ENCODE peak calls at places on chromosomes 2 and 18, in eight cellular contexts. One of them, this sample, is unnamed.
A peak's percentile ranks its signal among the peaks of the same experiment; 100 is the strongest.

GRCh38 chr2:16626497-16626896 is 39.1 kb downstream of the CYRIA start:
- DNase-seq in ELF-1: no peak
- DNase-seq in activated T-helper 1 cell treated with Interleukin-2 at 50 U/mL for 16 hours: no peak
- DNase-seq in ureter: no peak
- DNase-seq in lung: peak; percentile 47
- DNase-seq in T follicular helper cell: no peak
- DNase-seq in fibroblast of lung: peak; percentile 74
- DNase-seq in HCEC 1CT: no peak
- DNase-seq in this sample: no peak

GRCh38 chr2:160695402-160696060 is 201.9 kb upstream of the RBMS1 start:
- DNase-seq in ELF-1: no peak
- DNase-seq in activated T-helper 1 cell treated with Interleukin-2 at 50 U/mL for 16 hours: no peak
- DNase-seq in ureter: peak; percentile 51
- DNase-seq in lung: no peak
- DNase-seq in T follicular helper cell: no peak
- DNase-seq in fibroblast of lung: peak; percentile 68
- DNase-seq in HCEC 1CT: peak; percentile 55
- DNase-seq in this sample: no peak

GRCh38 chr2:19238440-19238839 is 120.0 kb downstream of the OSR1 start:
- DNase-seq in ELF-1: no peak
- DNase-seq in activated T-helper 1 cell treated with Interleukin-2 at 50 U/mL for 16 hours: no peak
- DNase-seq in ureter: no peak
- DNase-seq in lung: no peak
- DNase-seq in T follicular helper cell: no peak
- DNase-seq in fibroblast of lung: peak; percentile 24
- DNase-seq in HCEC 1CT: no peak
- DNase-seq in this sample: no peak

GRCh38 chr2:84492571-84492970 is 23.7 kb upstream of the DNAH6 start:
- DNase-seq in ELF-1: no peak
- DNase-seq in activated T-helper 1 cell treated with Interleukin-2 at 50 U/mL for 16 hours: no peak
- DNase-seq in ureter: no peak
- DNase-seq in lung: no peak
- DNase-seq in T follicular helper cell: no peak
- DNase-seq in fibroblast of lung: no peak
- DNase-seq in HCEC 1CT: peak; percentile 28
- DNase-seq in this sample: no peak

GRCh38 chr2:31137211-31138036 is 816 bp downstream of the GALNT14 start:
- DNase-seq in ELF-1: peak; percentile 56
- DNase-seq in activated T-helper 1 cell treated with Interleukin-2 at 50 U/mL for 16 hours: no peak
- DNase-seq in ureter: no peak
- DNase-seq in lung: no peak
- DNase-seq in T follicular helper cell: no peak
- DNase-seq in fibroblast of lung: no peak
- DNase-seq in HCEC 1CT: no peak
- DNase-seq in this sample: no peak

GRCh38 chr2:159252905-159253304 is 33.6 kb downstream of the WDSUB1 start:
- DNase-seq in ELF-1: no peak
- DNase-seq in activated T-helper 1 cell treated with Interleukin-2 at 50 U/mL for 16 hours: no peak
- DNase-seq in ureter: no peak
- DNase-seq in lung: no peak
- DNase-seq in T follicular helper cell: no peak
- DNase-seq in fibroblast of lung: no peak
- DNase-seq in HCEC 1CT: no peak
- DNase-seq in this sample: no peak

GRCh38 chr18:50559750-50560680 is at the start of gene MAPK4:
- DNase-seq in ELF-1: peak; percentile 50
- DNase-seq in activated T-helper 1 cell treated with Interleukin-2 at 50 U/mL for 16 hours: no peak
- DNase-seq in ureter: peak; percentile 51
- DNase-seq in lung: no peak
- DNase-seq in T follicular helper cell: no peak
- DNase-seq in fibroblast of lung: peak; percentile 2
- DNase-seq in HCEC 1CT: no peak
- DNase-seq in this sample: no peak

GRCh38 chr2:69911985-69912563 is 2.8 kb upstream of the MXD1 start:
- DNase-seq in ELF-1: no peak
- DNase-seq in activated T-helper 1 cell treated with Interleukin-2 at 50 U/mL for 16 hours: no peak
- DNase-seq in ureter: no peak
- DNase-seq in lung: no peak
- DNase-seq in T follicular helper cell: no peak
- DNase-seq in fibroblast of lung: peak; percentile 76
- DNase-seq in HCEC 1CT: peak; percentile 55
- DNase-seq in this sample: no peak

GRCh38 chr18:36333418-36333817 is 35.9 kb downstream of the FHOD3 start:
- DNase-seq in ELF-1: no peak
- DNase-seq in activated T-helper 1 cell treated with Interleukin-2 at 50 U/mL for 16 hours: no peak
- DNase-seq in ureter: no peak
- DNase-seq in lung: no peak
- DNase-seq in T follicular helper cell: no peak
- DNase-seq in fibroblast of lung: peak; percentile 6
- DNase-seq in HCEC 1CT: peak; percentile 25
- DNase-seq in this sample: no peak

GRCh38 chr2:109238580-109238979 is 109.6 kb downstream of the SH3RF3 start:
- DNase-seq in ELF-1: no peak
- DNase-seq in activated T-helper 1 cell treated with Interleukin-2 at 50 U/mL for 16 hours: no peak
- DNase-seq in ureter: peak; percentile 72
- DNase-seq in lung: peak; percentile 83
- DNase-seq in T follicular helper cell: no peak
- DNase-seq in fibroblast of lung: peak; percentile 97
- DNase-seq in HCEC 1CT: peak; percentile 96
- DNase-seq in this sample: no peak

GRCh38 chr18:6605115-6605869 is 124.2 kb upstream of the ARHGAP28 start:
- DNase-seq in ELF-1: no peak
- DNase-seq in activated T-helper 1 cell treated with Interleukin-2 at 50 U/mL for 16 hours: no peak
- DNase-seq in ureter: no peak
- DNase-seq in lung: no peak
- DNase-seq in T follicular helper cell: no peak
- DNase-seq in fibroblast of lung: peak; percentile 76
- DNase-seq in HCEC 1CT: peak; percentile 29
- DNase-seq in this sample: no peak

GRCh38 chr2:131105156-131105949 is at the start of gene PLEKHB2:
- DNase-seq in ELF-1: peak; percentile 97
- DNase-seq in activated T-helper 1 cell treated with Interleukin-2 at 50 U/mL for 16 hours: peak; percentile 91
- DNase-seq in ureter: peak; percentile 94
- DNase-seq in lung: peak; percentile 93
- DNase-seq in T follicular helper cell: peak; percentile 84
- DNase-seq in fibroblast of lung: peak; percentile 88
- DNase-seq in HCEC 1CT: peak; percentile 74
- DNase-seq in this sample: peak; percentile 90

GRCh38 chr18:55233850-55234249 is 274.6 kb upstream of the CCDC68 start:
- DNase-seq in ELF-1: no peak
- DNase-seq in activated T-helper 1 cell treated with Interleukin-2 at 50 U/mL for 16 hours: no peak
- DNase-seq in ureter: no peak
- DNase-seq in lung: no peak
- DNase-seq in T follicular helper cell: no peak
- DNase-seq in fibroblast of lung: no peak
- DNase-seq in HCEC 1CT: no peak
- DNase-seq in this sample: no peak

GRCh38 chr2:177249038-177249437 is 15.5 kb downstream of the NFE2L2 start:
- DNase-seq in ELF-1: no peak
- DNase-seq in activated T-helper 1 cell treated with Interleukin-2 at 50 U/mL for 16 hours: no peak
- DNase-seq in ureter: no peak
- DNase-seq in lung: no peak
- DNase-seq in T follicular helper cell: no peak
- DNase-seq in fibroblast of lung: no peak
- DNase-seq in HCEC 1CT: no peak
- DNase-seq in this sample: no peak

GRCh38 chr2:182360663-182361260 is 66.1 kb downstream of the PDE1A start:
- DNase-seq in ELF-1: no peak
- DNase-seq in activated T-helper 1 cell treated with Interleukin-2 at 50 U/mL for 16 hours: no peak
- DNase-seq in ureter: no peak
- DNase-seq in lung: no peak
- DNase-seq in T follicular helper cell: no peak
- DNase-seq in fibroblast of lung: no peak
- DNase-seq in HCEC 1CT: no peak
- DNase-seq in this sample: no peak

GRCh38 chr18:8400193-8400752 is 209.0 kb upstream of the RAB12 start:
- DNase-seq in ELF-1: no peak
- DNase-seq in activated T-helper 1 cell treated with Interleukin-2 at 50 U/mL for 16 hours: no peak
- DNase-seq in ureter: no peak
- DNase-seq in lung: no peak
- DNase-seq in T follicular helper cell: no peak
- DNase-seq in fibroblast of lung: no peak
- DNase-seq in HCEC 1CT: no peak
- DNase-seq in this sample: no peak

GRCh38 chr2:20172273-20173052 is 52.5 kb downstream of the SDC1 start:
- DNase-seq in ELF-1: no peak
- DNase-seq in activated T-helper 1 cell treated with Interleukin-2 at 50 U/mL for 16 hours: no peak
- DNase-seq in ureter: peak; percentile 90
- DNase-seq in lung: peak; percentile 60
- DNase-seq in T follicular helper cell: no peak
- DNase-seq in fibroblast of lung: no peak
- DNase-seq in HCEC 1CT: no peak
- DNase-seq in this sample: no peak

GRCh38 chr2:229057997-229058553 is 213.0 kb downstream of the PID1 start:
- DNase-seq in ELF-1: no peak
- DNase-seq in activated T-helper 1 cell treated with Interleukin-2 at 50 U/mL for 16 hours: no peak
- DNase-seq in ureter: no peak
- DNase-seq in lung: no peak
- DNase-seq in T follicular helper cell: no peak
- DNase-seq in fibroblast of lung: no peak
- DNase-seq in HCEC 1CT: no peak
- DNase-seq in this sample: no peak

GRCh38 chr2:53575606-53576360 is 191.8 kb upstream of the CHAC2 start:
- DNase-seq in ELF-1: no peak
- DNase-seq in activated T-helper 1 cell treated with Interleukin-2 at 50 U/mL for 16 hours: no peak
- DNase-seq in ureter: no peak
- DNase-seq in lung: no peak
- DNase-seq in T follicular helper cell: no peak
- DNase-seq in fibroblast of lung: no peak
- DNase-seq in HCEC 1CT: no peak
- DNase-seq in this sample: no peak

GRCh38 chr18:76354348-76354747 is 140.7 kb downstream of the ZNF516 start:
- DNase-seq in ELF-1: no peak
- DNase-seq in activated T-helper 1 cell treated with Interleukin-2 at 50 U/mL for 16 hours: no peak
- DNase-seq in ureter: no peak
- DNase-seq in lung: no peak
- DNase-seq in T follicular helper cell: no peak
- DNase-seq in fibroblast of lung: peak; percentile 81
- DNase-seq in HCEC 1CT: peak; percentile 44
- DNase-seq in this sample: no peak

GRCh38 chr18:25568926-25569325 is 217.0 kb upstream of the ZNF521 start:
- DNase-seq in ELF-1: no peak
- DNase-seq in activated T-helper 1 cell treated with Interleukin-2 at 50 U/mL for 16 hours: no peak
- DNase-seq in ureter: no peak
- DNase-seq in lung: no peak
- DNase-seq in T follicular helper cell: no peak
- DNase-seq in fibroblast of lung: no peak
- DNase-seq in HCEC 1CT: no peak
- DNase-seq in this sample: no peak

GRCh38 chr2:172083725-172084483 is 1.4 kb upstream of the DLX1 start:
- DNase-seq in ELF-1: peak; percentile 44
- DNase-seq in activated T-helper 1 cell treated with Interleukin-2 at 50 U/mL for 16 hours: no peak
- DNase-seq in ureter: no peak
- DNase-seq in lung: no peak
- DNase-seq in T follicular helper cell: no peak
- DNase-seq in fibroblast of lung: no peak
- DNase-seq in HCEC 1CT: peak; percentile 34
- DNase-seq in this sample: no peak

This sample was measured in effector memory CD4-positive, alpha-beta T cell.